ENCODE peak calls at places on chromosomes 5 and 9, in four cellular contexts. One of them, this sample, is unnamed.

GRCh38 chr9:108933641-108934322 is at the start of gene ELP1:
- DNase-seq in HepG2: peak
- DNase-seq in K562: peak
- DNase-seq in GM12878: peak
- DNase-seq in this sample: peak

GRCh38 chr9:133654736-133655657 is 18.8 kb downstream of the DBH start:
- DNase-seq in K562: no peak
- DNase-seq in GM12878: no peak
- DNase-seq in HepG2: no peak
- DNase-seq in this sample: no peak

GRCh38 chr9:40913096-40913719 is 215.3 kb downstream of the FOXD4L6 start:
- DNase-seq in HepG2: no peak
- DNase-seq in GM12878: no peak
- DNase-seq in K562: no peak
- DNase-seq in this sample: no peak

GRCh38 chr5:146751781-146752401 is 126.7 kb downstream of the PPP2R2B start:
- DNase-seq in HepG2: no peak
- DNase-seq in K562: no peak
- DNase-seq in GM12878: peak
- DNase-seq in this sample: no peak

GRCh38 chr9:75185585-75186170 is 97.4 kb downstream of the OSTF1 start:
- DNase-seq in GM12878: no peak
- DNase-seq in K562: peak
- DNase-seq in HepG2: peak
- DNase-seq in this sample: no peak

GRCh38 chr5:107501965-107502691 is 168.6 kb downstream of the EFNA5 start:
- DNase-seq in HepG2: no peak
- DNase-seq in K562: no peak
- DNase-seq in GM12878: no peak
- DNase-seq in this sample: peak

GRCh38 chr9:37262410-37262809 is 142.0 kb downstream of the ZCCHC7 start:
- DNase-seq in GM12878: no peak
- DNase-seq in HepG2: no peak
- DNase-seq in K562: no peak
- DNase-seq in this sample: peak

GRCh38 chr5:98109561-98110006 is 663.9 kb upstream of the RGMB start:
- DNase-seq in GM12878: no peak
- DNase-seq in K562: no peak
- DNase-seq in HepG2: no peak
- DNase-seq in this sample: no peak

GRCh38 chr9:4425358-4426045 is 64.8 kb upstream of the SLC1A1 start:
- DNase-seq in HepG2: no peak
- DNase-seq in K562: no peak
- DNase-seq in GM12878: no peak
- DNase-seq in this sample: no peak

GRCh38 chr9:137485343-137486140 is 26.4 kb upstream of the NSMF start:
- DNase-seq in K562: no peak
- DNase-seq in GM12878: no peak
- DNase-seq in HepG2: no peak
- DNase-seq in this sample: peak

GRCh38 chr5:120257358-120257971 is 206.6 kb upstream of the PRR16 start:
- DNase-seq in GM12878: no peak
- DNase-seq in K562: no peak
- DNase-seq in HepG2: no peak
- DNase-seq in this sample: peak

GRCh38 chr5:55039843-55040242 is 15.8 kb downstream of the GZMK start:
- DNase-seq in GM12878: no peak
- DNase-seq in K562: no peak
- DNase-seq in HepG2: no peak
- DNase-seq in this sample: no peak

GRCh38 chr5:116629168-116629567 is 54.5 kb upstream of the SEMA6A start:
- DNase-seq in HepG2: no peak
- DNase-seq in K562: no peak
- DNase-seq in GM12878: no peak
- DNase-seq in this sample: no peak

GRCh38 chr5:108735790-108736189 is 11.9 kb upstream of the FER start:
- DNase-seq in HepG2: no peak
- DNase-seq in GM12878: no peak
- DNase-seq in K562: peak
- DNase-seq in this sample: peak

GRCh38 chr5:176317534-176318374 is 43.8 kb downstream of the KIAA1191 start:
- DNase-seq in GM12878: no peak
- DNase-seq in K562: no peak
- DNase-seq in HepG2: no peak
- DNase-seq in this sample: no peak

GRCh38 chr5:143536364-143536763 is 132.9 kb upstream of the NR3C1 start:
- DNase-seq in K562: no peak
- DNase-seq in GM12878: no peak
- DNase-seq in HepG2: peak
- DNase-seq in this sample: no peak

GRCh38 chr5:126368239-126368812 is 54.9 kb upstream of the GRAMD2B start:
- DNase-seq in GM12878: no peak
- DNase-seq in HepG2: peak
- DNase-seq in K562: no peak
- DNase-seq in this sample: no peak

GRCh38 chr5:76682395-76682794 is 33.5 kb upstream of the F2R start:
- DNase-seq in GM12878: no peak
- DNase-seq in HepG2: no peak
- DNase-seq in K562: no peak
- DNase-seq in this sample: no peak

GRCh38 chr9:130780865-130781504 is 54.1 kb upstream of the ABL1 start:
- DNase-seq in HepG2: no peak
- DNase-seq in GM12878: no peak
- DNase-seq in K562: peak
- DNase-seq in this sample: no peak

GRCh38 chr5:142096382-142096781 is 12.2 kb upstream of the NDFIP1 start:
- DNase-seq in K562: no peak
- DNase-seq in GM12878: no peak
- DNase-seq in HepG2: no peak
- DNase-seq in this sample: no peak

GRCh38 chr5:60248900-60249299 is 355.4 kb upstream of the PDE4D start:
- DNase-seq in K562: no peak
- DNase-seq in GM12878: peak
- DNase-seq in HepG2: no peak
- DNase-seq in this sample: no peak

GRCh38 chr5:83512051-83512745 is 40.7 kb downstream of the VCAN start:
- DNase-seq in HepG2: no peak
- DNase-seq in K562: no peak
- DNase-seq in GM12878: no peak
- DNase-seq in this sample: no peak

GRCh38 chr5:81422671-81423070 is 28.7 kb upstream of the ACOT12 start:
- DNase-seq in GM12878: no peak
- DNase-seq in HepG2: peak
- DNase-seq in K562: no peak
- DNase-seq in this sample: no peak

GRCh38 chr5:29114331-29114768 is 2076.0 kb upstream of the CDH9 start:
- DNase-seq in GM12878: no peak
- DNase-seq in HepG2: no peak
- DNase-seq in K562: peak
- DNase-seq in this sample: no peak

DNA sequence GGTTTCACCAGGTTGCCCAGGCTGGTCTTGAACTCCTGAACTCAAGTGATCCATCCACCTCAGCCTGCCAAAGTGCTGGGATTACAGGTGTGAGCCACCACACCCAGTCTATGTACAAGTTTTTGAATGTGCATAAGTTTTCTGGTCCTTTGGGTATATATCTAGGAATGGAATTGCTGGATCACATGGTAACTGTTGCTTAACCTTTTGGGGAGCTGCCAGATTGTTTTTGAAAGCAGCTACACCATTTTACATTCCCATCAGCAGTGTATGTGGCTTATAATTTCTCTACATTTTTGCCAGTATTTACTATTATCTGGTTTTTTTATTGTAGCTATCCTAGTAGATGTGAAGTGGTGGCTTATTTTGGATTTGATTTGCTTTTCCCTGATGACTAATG is 8.9 kb upstream of the LNPEP start:
- DNase-seq in HepG2: no peak
- DNase-seq in GM12878: no peak
- DNase-seq in K562: no peak
- DNase-seq in this sample: no peak
- TF ChIP-seq GABPA in HepG2: no peak
- TF ChIP-seq GABPA in GM12878: no peak
- TF ChIP-seq GABPA in K562: no peak
- TF ChIP-seq GABPA in this sample: no peak

GRCh38 chr9:123312306-123312877 is 43.6 kb upstream of the CRB2 start:
- DNase-seq in GM12878: no peak
- DNase-seq in K562: peak
- DNase-seq in HepG2: no peak
- DNase-seq in this sample: no peak

GRCh38 chr9:123311250-123311753 is 42.9 kb upstream of the STRBP start:
- DNase-seq in GM12878: no peak
- DNase-seq in HepG2: no peak
- DNase-seq in K562: no peak
- DNase-seq in this sample: no peak

GRCh38 chr9:123309611-123310010 is 41.2 kb upstream of the STRBP start:
- DNase-seq in GM12878: no peak
- DNase-seq in HepG2: no peak
- DNase-seq in K562: no peak
- DNase-seq in this sample: no peak

GRCh38 chr9:123314617-123315016 is 41.4 kb upstream of the CRB2 start:
- DNase-seq in GM12878: no peak
- DNase-seq in K562: no peak
- DNase-seq in HepG2: no peak
- DNase-seq in this sample: no peak

GRCh38 chr9:123310551-123311249 is 42.3 kb upstream of the STRBP start:
- DNase-seq in GM12878: no peak
- DNase-seq in K562: no peak
- DNase-seq in HepG2: peak
- DNase-seq in this sample: no peak
- H3K9ac ChIP-seq in GM12878: no peak
- H3K9ac ChIP-seq in K562: no peak
- H3K9ac ChIP-seq in HepG2: no peak
- H3K9ac ChIP-seq in this sample: no peak

GRCh38 chr9:135339378-135339973 is 140.1 kb upstream of the PPP1R26 start:
- DNase-seq in HepG2: no peak
- DNase-seq in K562: no peak
- DNase-seq in GM12878: no peak
- DNase-seq in this sample: no peak

GRCh38 chr9:135340726-135341475 is 138.7 kb upstream of the PPP1R26 start:
- DNase-seq in K562: no peak
- DNase-seq in HepG2: no peak
- DNase-seq in GM12878: no peak
- DNase-seq in this sample: no peak

GRCh38 chr9:135340143-135340655 is 139.4 kb upstream of the PPP1R26 start:
- DNase-seq in HepG2: no peak
- DNase-seq in K562: no peak
- DNase-seq in GM12878: no peak
- DNase-seq in this sample: no peak

GRCh38 chr9:135336722-135337490 is 142.7 kb upstream of the PPP1R26 start:
- DNase-seq in K562: no peak
- DNase-seq in HepG2: no peak
- DNase-seq in GM12878: no peak
- DNase-seq in this sample: no peak

DNA sequence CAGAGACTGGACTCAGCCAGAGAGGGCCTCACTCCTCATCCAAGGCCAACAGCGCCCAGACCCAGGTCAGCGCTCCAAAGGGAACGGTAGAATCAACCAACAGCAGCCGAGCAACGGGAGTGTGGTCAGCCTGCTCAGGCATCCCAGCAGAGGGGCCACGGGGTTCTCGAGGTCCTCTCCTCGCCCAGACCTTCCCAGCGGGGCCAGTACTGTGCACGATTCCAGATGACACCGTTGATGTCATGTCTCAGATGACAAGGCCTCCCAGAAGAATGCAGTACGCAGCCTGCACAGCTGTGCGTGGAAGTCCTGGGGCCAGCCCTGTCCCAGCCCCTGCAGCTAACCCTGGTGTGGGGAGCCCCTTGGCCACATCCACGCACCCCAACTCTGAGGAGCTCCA is 141.0 kb upstream of the PPP1R26 start:
- DNase-seq in HepG2: no peak
- DNase-seq in GM12878: no peak
- DNase-seq in K562: no peak
- DNase-seq in this sample: no peak
- TF ChIP-seq GABPA in HepG2: no peak
- TF ChIP-seq GABPA in GM12878: no peak
- TF ChIP-seq GABPA in K562: no peak
- TF ChIP-seq GABPA in this sample: no peak

GRCh38 chr5:137147346-137147745 is 351.8 kb downstream of the SPOCK1 start:
- DNase-seq in HepG2: no peak
- DNase-seq in K562: no peak
- DNase-seq in GM12878: no peak
- DNase-seq in this sample: no peak
- H3K9ac ChIP-seq in HepG2: no peak
- H3K9ac ChIP-seq in K562: no peak
- H3K9ac ChIP-seq in GM12878: no peak
- H3K9ac ChIP-seq in this sample: peak

DNA sequence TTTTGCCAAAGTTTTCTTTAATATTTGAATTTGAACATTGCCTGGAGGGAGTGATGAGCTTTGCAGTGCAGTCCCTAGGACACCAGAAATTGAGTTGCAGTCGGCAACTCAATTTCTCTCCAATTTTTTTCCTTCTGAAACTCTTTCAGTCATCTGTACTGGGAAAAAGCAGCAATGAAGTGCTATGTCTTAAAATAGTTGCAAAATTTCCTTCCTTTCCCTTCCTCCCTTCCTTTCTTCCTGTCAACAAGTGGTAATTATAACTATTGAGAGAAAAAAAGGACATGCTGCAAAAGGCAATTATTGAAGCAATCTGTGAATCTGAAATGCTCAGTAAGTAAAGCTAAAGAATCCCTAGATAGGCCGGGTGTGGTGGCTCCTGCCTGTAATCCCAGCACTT is 56.0 kb downstream of the ANKRD55 start:
- DNase-seq in K562: no peak
- DNase-seq in GM12878: no peak
- DNase-seq in HepG2: no peak
- DNase-seq in this sample: no peak
- TF ChIP-seq GABPA in K562: no peak
- TF ChIP-seq GABPA in GM12878: no peak
- TF ChIP-seq GABPA in HepG2: no peak
- TF ChIP-seq GABPA in this sample: no peak

GRCh38 chr9:14326264-14326826 is 12.4 kb upstream of the NFIB start:
- DNase-seq in K562: no peak
- DNase-seq in GM12878: no peak
- DNase-seq in HepG2: no peak
- DNase-seq in this sample: no peak
- H3K9ac ChIP-seq in K562: no peak
- H3K9ac ChIP-seq in GM12878: no peak
- H3K9ac ChIP-seq in HepG2: no peak
- H3K9ac ChIP-seq in this sample: no peak

DNA sequence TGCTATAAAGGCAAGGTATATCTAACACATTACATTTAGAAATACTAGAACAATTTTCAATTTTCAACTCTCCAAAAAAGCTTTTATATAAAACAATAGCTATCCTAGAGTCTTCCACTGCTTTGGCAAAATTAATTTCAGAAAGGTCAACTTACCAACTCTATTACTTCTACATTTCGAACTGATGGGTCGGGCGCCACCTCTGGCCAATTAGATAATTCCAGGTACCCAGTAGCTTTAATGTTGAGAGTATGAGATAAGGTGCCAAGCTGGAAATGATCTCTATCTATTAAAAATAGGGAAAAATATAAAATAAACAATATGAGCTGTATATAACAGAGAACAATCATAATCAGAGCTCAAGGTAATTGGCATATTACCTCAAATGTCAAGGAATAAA is 166.6 kb downstream of the AP3B1 start:
- DNase-seq in K562: peak
- DNase-seq in GM12878: no peak
- DNase-seq in HepG2: no peak
- DNase-seq in this sample: no peak
- TF ChIP-seq GABPA in K562: no peak
- TF ChIP-seq GABPA in GM12878: no peak
- TF ChIP-seq GABPA in HepG2: no peak
- TF ChIP-seq GABPA in this sample: no peak

GRCh38 chr5:88667187-88668141 is 215.5 kb downstream of the MEF2C start:
- DNase-seq in HepG2: no peak
- DNase-seq in GM12878: no peak
- DNase-seq in K562: no peak
- DNase-seq in this sample: no peak
- H3K9ac ChIP-seq in HepG2: no peak
- H3K9ac ChIP-seq in GM12878: peak
- H3K9ac ChIP-seq in K562: no peak
- H3K9ac ChIP-seq in this sample: no peak